ENCODE peak calls at places on chromosomes 5 and 9, in four cellular contexts. One of them, this sample, is unnamed.
A peak's percentile ranks its signal among the peaks of the same experiment; 100 is the strongest.

GRCh38 chr5:27845248-27845647 is 806.9 kb upstream of the CDH9 start:
- DNase-seq in Caco-2: no peak
- DNase-seq in iris pigment epithelial cell: peak; percentile 12
- DNase-seq in activated T-cell treated with anti-CD3 and anti-CD28 coated beads for 48 hours: no peak
- DNase-seq in this sample: no peak

GRCh38 chr5:36875789-36876388 is 680 bp upstream of the NIPBL start:
- DNase-seq in Caco-2: peak; percentile 82
- DNase-seq in iris pigment epithelial cell: peak; percentile 86
- DNase-seq in activated T-cell treated with anti-CD3 and anti-CD28 coated beads for 48 hours: peak; percentile 70
- DNase-seq in this sample: no peak

GRCh38 chr5:165525268-165525667 is 2019.8 kb downstream of the MAT2B start:
- DNase-seq in Caco-2: no peak
- DNase-seq in iris pigment epithelial cell: peak; percentile 96
- DNase-seq in activated T-cell treated with anti-CD3 and anti-CD28 coated beads for 48 hours: no peak
- DNase-seq in this sample: no peak

GRCh38 chr5:173303878-173304590 is 24.2 kb downstream of the STC2 start:
- DNase-seq in Caco-2: peak; percentile 49
- DNase-seq in iris pigment epithelial cell: peak; percentile 56
- DNase-seq in activated T-cell treated with anti-CD3 and anti-CD28 coated beads for 48 hours: no peak
- DNase-seq in this sample: no peak

GRCh38 chr5:66958984-66959641 is 237.5 kb downstream of the CD180 start:
- DNase-seq in Caco-2: no peak
- DNase-seq in iris pigment epithelial cell: peak; percentile 88
- DNase-seq in activated T-cell treated with anti-CD3 and anti-CD28 coated beads for 48 hours: no peak
- DNase-seq in this sample: no peak

GRCh38 chr9:136013116-136013515 is 51.9 kb upstream of the UBAC1 start:
- DNase-seq in Caco-2: no peak
- DNase-seq in iris pigment epithelial cell: no peak
- DNase-seq in activated T-cell treated with anti-CD3 and anti-CD28 coated beads for 48 hours: no peak
- DNase-seq in this sample: no peak

GRCh38 chr5:142322747-142323479 is 1.9 kb downstream of the SPRY4 start:
- DNase-seq in Caco-2: no peak
- DNase-seq in iris pigment epithelial cell: no peak
- DNase-seq in activated T-cell treated with anti-CD3 and anti-CD28 coated beads for 48 hours: no peak
- DNase-seq in this sample: no peak

GRCh38 chr9:127706836-127707241 is at the start of gene CFAP157:
- DNase-seq in Caco-2: peak; percentile 30
- DNase-seq in iris pigment epithelial cell: no peak
- DNase-seq in activated T-cell treated with anti-CD3 and anti-CD28 coated beads for 48 hours: no peak
- DNase-seq in this sample: no peak

GRCh38 chr5:115758356-115758755 is 58.1 kb downstream of the CDO1 start:
- DNase-seq in Caco-2: no peak
- DNase-seq in iris pigment epithelial cell: peak; percentile 5
- DNase-seq in activated T-cell treated with anti-CD3 and anti-CD28 coated beads for 48 hours: no peak
- DNase-seq in this sample: no peak

GRCh38 chr9:108469654-108470053 is 386.1 kb downstream of the ACTL7B start:
- DNase-seq in Caco-2: no peak
- DNase-seq in iris pigment epithelial cell: peak; percentile 75
- DNase-seq in activated T-cell treated with anti-CD3 and anti-CD28 coated beads for 48 hours: no peak
- DNase-seq in this sample: no peak

GRCh38 chr9:89463986-89464901 is 33.7 kb downstream of the SEMA4D start:
- DNase-seq in Caco-2: no peak
- DNase-seq in iris pigment epithelial cell: no peak
- DNase-seq in activated T-cell treated with anti-CD3 and anti-CD28 coated beads for 48 hours: peak; percentile 71
- DNase-seq in this sample: no peak

GRCh38 chr9:1100945-1101344 is 50.8 kb downstream of the DMRT2 start:
- DNase-seq in Caco-2: peak; percentile 64
- DNase-seq in iris pigment epithelial cell: peak; percentile 32
- DNase-seq in activated T-cell treated with anti-CD3 and anti-CD28 coated beads for 48 hours: no peak
- DNase-seq in this sample: peak; percentile 57

GRCh38 chr9:100352201-100352726 is 478 bp downstream of the TEX10 start:
- DNase-seq in Caco-2: peak; percentile 59
- DNase-seq in iris pigment epithelial cell: peak; percentile 9
- DNase-seq in activated T-cell treated with anti-CD3 and anti-CD28 coated beads for 48 hours: peak; percentile 9
- DNase-seq in this sample: no peak

This sample was measured in NT2/D1.